ENCODE peak calls at places on chromosomes 13 and 19, in seven cellular contexts. C is osteocyte, O is astrocyte of the spinal cord, Y is AG09309, I is mucosa of descending colon, E is CD14-positive monocyte, X is endothelial cell. D is an unnamed sample.

GRCh38 chr13:35485451-35485850 is 9.0 kb upstream of the MAB21L1 start:
- DNase-seq in I (no peak), E (no peak), Y (no peak), C (no peak), O (no peak), X (no peak), D (no peak)

GRCh38 chr13:26335158-26335557 is 81.2 kb downstream of the CDK8 start:
- DNase-seq in C (no peak), I (no peak), X (no peak), Y (no peak), E (no peak), O (no peak), D (no peak)

GRCh38 chr19:29715695-29716581 is 877 bp upstream of the C19orf12 start:
- DNase-seq in X (no peak), I (peak; percentile 54), E (no peak), C (no peak), Y (no peak), O (peak; percentile 9), D (no peak)

GRCh38 chr19:41844601-41845000 is at the start of gene LYPD4:
- DNase-seq in X (no peak), O (no peak), C (no peak), I (no peak), Y (no peak), E (no peak), D (no peak)

GRCh38 chr13:29435125-29435911 is 160.2 kb downstream of the SLC7A1 start:
- DNase-seq in Y (peak; percentile 81), C (no peak), O (peak; percentile 91), I (peak; percentile 5), X (no peak), E (no peak), D (no peak)

GRCh38 chr13:42777476-42777875 is 3.9 kb upstream of the FAM216B start:
- DNase-seq in E (no peak), O (no peak), C (no peak), X (no peak), Y (no peak), I (no peak), D (no peak)

GRCh38 chr13:55190996-55191395 is 1949.7 kb upstream of the PRR20A start:
- DNase-seq in I (no peak), C (no peak), X (no peak), O (no peak), Y (no peak), E (no peak), D (no peak)

GRCh38 chr19:2549701-2550191 is 73.8 kb downstream of the GADD45B start:
- DNase-seq in O (peak; percentile 94), E (peak; percentile 98), I (peak; percentile 66), C (no peak), Y (peak; percentile 79), X (no peak), D (no peak)

GRCh38 chr19:2216361-2217225 is 19.5 kb downstream of the PLEKHJ1 start:
- DNase-seq in O (no peak), Y (no peak), I (no peak), X (no peak), E (no peak), C (no peak), D (no peak)

GRCh38 chr19:17471410-17472125 is 1.2 kb downstream of the SLC27A1 start:
- DNase-seq in Y (no peak), O (no peak), E (no peak), C (no peak), I (no peak), X (no peak), D (no peak)

GRCh38 chr19:32570081-32570785 is 10.8 kb upstream of the PDCD5 start:
- DNase-seq in O (peak; percentile 50), X (peak; percentile 50), Y (peak; percentile 13), I (peak; percentile 74), E (no peak), C (peak; percentile 82), D (peak; percentile 71)

GRCh38 chr13:35499131-35500051 is 22.9 kb upstream of the MAB21L1 start:
- DNase-seq in X (no peak), I (no peak), O (no peak), E (no peak), Y (no peak), C (no peak), D (no peak)

GRCh38 chr13:27012482-27013197 is 159.0 kb downstream of the USP12 start:
- DNase-seq in E (no peak), I (no peak), X (no peak), O (peak; percentile 78), Y (peak; percentile 59), C (peak; percentile 15), D (no peak)

GRCh38 chr19:50912102-50912599 is 956 bp upstream of the KLK4 start:
- DNase-seq in O (no peak), C (no peak), I (no peak), Y (no peak), X (no peak), E (no peak), D (no peak)

GRCh38 chr13:98239156-98240076 is 62.3 kb upstream of the RNF113B start:
- DNase-seq in Y (no peak), I (no peak), X (no peak), E (no peak), O (no peak), C (peak; percentile 90), D (no peak)

GRCh38 chr13:95502216-95502615 is 50.3 kb upstream of the CLDN10 start:
- DNase-seq in O (no peak), X (no peak), C (no peak), I (no peak), Y (no peak), E (no peak), D (no peak)

GRCh38 chr19:13833330-13834265 is 38.4 kb downstream of the ZSWIM4 start:
- DNase-seq in I (peak; percentile 94), X (peak; percentile 97), C (peak; percentile 97), E (peak; percentile 91), O (peak; percentile 89), Y (no peak), D (peak; percentile 94)

GRCh38 chr19:41398603-41399002 is 985 bp downstream of the BCKDHA start:
- DNase-seq in Y (no peak), C (no peak), I (no peak), X (no peak), O (no peak), E (no peak), D (no peak)

GRCh38 chr19:7874080-7874856 is at the start of gene PRR36:
- DNase-seq in Y (no peak), I (no peak), O (no peak), E (no peak), C (no peak), X (peak; percentile 63), D (peak; percentile 83)

GRCh38 chr13:95002968-95003813 is 290.8 kb upstream of the SOX21 start:
- DNase-seq in I (no peak), E (no peak), O (no peak), C (no peak), X (no peak), Y (no peak), D (no peak)

GRCh38 chr13:41633776-41634175 is 176.4 kb downstream of the RGCC start:
- DNase-seq in X (no peak), I (no peak), Y (no peak), C (no peak), O (no peak), E (no peak), D (no peak)

GRCh38 chr13:41971848-41972247 is 10.9 kb upstream of the VWA8 start:
- DNase-seq in I (no peak), E (no peak), Y (no peak), X (no peak), O (no peak), C (no peak), D (no peak)

GRCh38 chr19:39195755-39196154 is 1.0 kb upstream of the NCCRP1 start:
- DNase-seq in E (no peak), C (no peak), Y (no peak), X (no peak), I (no peak), O (no peak), D (no peak)
- TF ChIP-seq CTCF in E (no peak), C (no peak), Y (no peak), X (no peak), I (no peak), O (no peak), D (no peak)

DNA sequence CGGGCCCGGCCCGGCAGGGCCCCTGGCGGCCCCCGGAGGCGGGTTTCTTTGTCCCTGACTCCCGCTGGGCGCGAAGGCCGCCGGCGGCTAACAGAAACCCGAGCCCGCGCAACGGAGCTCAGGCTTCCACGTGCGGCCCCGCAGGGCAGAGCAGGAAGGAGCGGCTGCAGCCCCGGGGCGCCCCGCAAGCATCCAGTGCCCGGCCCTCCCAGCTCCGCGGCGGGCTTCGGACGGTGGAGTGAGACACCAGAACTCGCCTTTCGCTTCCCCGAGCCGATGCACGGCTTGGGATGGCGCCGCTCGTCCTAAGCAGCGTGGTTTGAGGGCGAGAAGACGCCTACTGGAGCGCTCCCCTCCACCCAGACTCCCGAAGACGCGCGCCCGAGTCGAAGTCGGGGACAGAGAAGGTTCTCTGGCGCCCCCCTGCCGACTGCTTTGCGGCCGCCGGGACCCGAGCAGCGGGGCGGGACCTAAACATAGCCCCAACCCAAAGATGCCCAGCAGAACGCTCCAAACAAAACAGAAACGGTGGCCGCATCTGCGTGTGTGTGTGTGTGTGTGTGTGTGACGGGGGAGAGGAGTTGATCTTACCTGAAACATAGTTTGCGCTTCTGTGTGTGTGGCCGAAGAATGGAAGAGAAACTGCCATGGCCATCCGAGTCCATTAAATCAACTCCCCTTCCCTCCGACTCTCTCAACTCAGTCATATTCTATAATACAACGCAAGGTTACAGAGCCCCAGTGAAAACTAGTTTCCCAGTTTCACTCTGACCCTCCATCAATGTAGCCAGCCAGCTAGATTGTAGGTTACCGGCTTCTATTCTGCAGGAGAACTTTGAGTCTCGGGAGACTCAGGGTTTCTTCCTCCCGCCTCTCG is 629 bp upstream of the FGF9 start:
- DNase-seq in I (peak; percentile 78), C (no peak), E (no peak), X (peak; percentile 62), Y (no peak), O (peak; percentile 73), D (peak; percentile 80)
- TF ChIP-seq CTCF in I (no peak), C (peak; percentile 23), E (no peak), X (no peak), Y (no peak), O (peak; percentile 5), D (peak; percentile 9)

DNA sequence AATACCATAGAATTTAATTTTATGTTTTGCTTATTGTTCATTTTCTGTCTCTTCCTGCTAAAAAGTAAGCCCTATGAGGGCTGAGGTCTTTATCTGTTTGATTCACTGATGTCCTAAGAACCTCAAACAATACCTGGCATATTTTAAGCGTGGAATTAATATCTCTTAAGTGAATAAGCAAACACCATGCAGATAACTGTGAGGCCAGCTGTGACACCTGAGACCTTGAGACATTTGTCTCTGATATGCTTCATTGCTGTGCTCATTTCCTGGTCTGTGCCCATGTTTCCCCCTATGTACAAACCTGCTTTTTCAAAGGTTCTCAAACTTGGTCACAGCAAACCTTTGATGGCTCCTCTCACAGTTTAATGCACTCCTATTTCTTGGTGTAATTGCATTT is 254.6 kb downstream of the COG6 start:
- DNase-seq in I (no peak), Y (no peak), O (no peak), C (no peak), X (no peak), E (no peak), D (no peak)
- TF ChIP-seq CTCF in I (no peak), Y (no peak), O (no peak), C (no peak), X (no peak), E (no peak), D (no peak)

GRCh38 chr13:59659981-59660380 is 503.7 kb downstream of the DIAPH3 start:
- DNase-seq in X (no peak), E (no peak), I (no peak), Y (no peak), C (no peak), O (no peak), D (no peak)
- TF ChIP-seq CTCF in X (no peak), E (no peak), I (no peak), Y (no peak), C (no peak), O (no peak), D (no peak)

GRCh38 chr13:82647540-82647939 is 1234.7 kb downstream of the SLITRK1 start:
- DNase-seq in X (no peak), O (no peak), Y (no peak), E (no peak), C (no peak), I (no peak), D (no peak)
- TF ChIP-seq CTCF in X (no peak), O (no peak), Y (no peak), E (no peak), C (no peak), I (no peak), D (no peak)

D was measured in type B pancreatic cell.